ENCODE peak calls at places on chromosome 13, in five cellular contexts. S is T follicular helper cell; I is CD4-positive, alpha-beta memory T cell; T is WTC11; Y is GM23248. R is an unnamed sample.

GRCh38 chr13:75850915-75851314 is 214.8 kb downstream of the LMO7 start:
- DNase-seq in S (no peak), I (no peak), T (no peak), Y (peak; percentile 23), R (no peak)

GRCh38 chr13:75635621-75636338 is at the start of gene LMO7:
- DNase-seq in S (peak; percentile 29), I (peak; percentile 51), T (peak; percentile 85), Y (peak; percentile 83), R (peak; percentile 30)

GRCh38 chr13:114053026-114053425 is 79.2 kb upstream of the C13orf46 start:
- DNase-seq in S (no peak), I (no peak), T (no peak), Y (peak; percentile 70), R (no peak)

GRCh38 chr13:29594310-29594709 is 1.2 kb downstream of the SLC7A1 start:
- DNase-seq in S (peak; percentile 5), I (peak; percentile 42), T (no peak), Y (peak; percentile 88), R (peak; percentile 15)

GRCh38 chr13:50914301-50914700 is 4.7 kb downstream of the RNASEH2B start:
- DNase-seq in S (no peak), I (no peak), T (no peak), Y (peak; percentile 68), R (no peak)

GRCh38 chr13:50593228-50593627 is 250.3 kb downstream of the DLEU7 start:
- DNase-seq in S (no peak), I (no peak), T (no peak), Y (no peak), R (no peak)

GRCh38 chr13:114142137-114142550 is 9.7 kb upstream of the RASA3 start:
- DNase-seq in S (no peak), I (no peak), T (peak; percentile 7), Y (no peak), R (no peak)

GRCh38 chr13:67175836-67176235 is 54.3 kb downstream of the PCDH9 start:
- DNase-seq in S (no peak), I (no peak), T (no peak), Y (no peak), R (no peak)

GRCh38 chr13:113043001-113043630 is 62.5 kb upstream of the F7 start:
- DNase-seq in S (no peak), I (no peak), T (no peak), Y (no peak), R (no peak)

GRCh38 chr13:101530293-101530692 is 77.8 kb downstream of the ITGBL1 start:
- DNase-seq in S (no peak), I (no peak), T (no peak), Y (peak; percentile 37), R (no peak)

GRCh38 chr13:80093888-80094287 is 247.0 kb downstream of the SPRY2 start:
- DNase-seq in S (no peak), I (no peak), T (no peak), Y (no peak), R (no peak)

GRCh38 chr13:102879793-102880499 is 34.1 kb downstream of the ERCC5 start:
- DNase-seq in S (no peak), I (no peak), T (no peak), Y (no peak), R (no peak)

GRCh38 chr13:93388701-93389100 is 162.1 kb downstream of the GPC6 start:
- DNase-seq in S (no peak), I (no peak), T (no peak), Y (peak; percentile 47), R (no peak)

GRCh38 chr13:75357576-75358295 is 124.2 kb downstream of the TBC1D4 start:
- DNase-seq in S (peak; percentile 33), I (peak; percentile 55), T (peak; percentile 57), Y (peak; percentile 78), R (peak; percentile 31)

GRCh38 chr13:21639604-21640003 is 31.3 kb upstream of the FGF9 start:
- DNase-seq in S (no peak), I (no peak), T (no peak), Y (no peak), R (no peak)

GRCh38 chr13:112880221-112880641 is 88.8 kb upstream of the MCF2L start:
- DNase-seq in S (no peak), I (no peak), T (no peak), Y (no peak), R (no peak)